ENCODE peak calls at places on chromosome X, in nine cellular contexts. M is NB4; U is glutamatergic neuron; K is heart left ventricle; S is HFFc6; N is GM13977; L is epithelial cell of esophagus; F is astrocyte of the cerebellum; W is CD8-positive, alpha-beta T cell. I is an unnamed sample.

GRCh38 chrX:123807825-123808416 is 51.9 kb upstream of the XIAP start:
- DNase-seq in M (no peak), U (no peak), K (no peak), S (peak), N (no peak), L (no peak), F (no peak), W (no peak), I (no peak)

GRCh38 chrX:136580316-136580715 is 48.3 kb downstream of the VGLL1 start:
- DNase-seq in M (no peak), U (no peak), K (no peak), S (no peak), N (no peak), L (no peak), F (no peak), W (no peak), I (no peak)

GRCh38 chrX:19798423-19798822 is 89.0 kb downstream of the SH3KBP1 start:
- DNase-seq in M (no peak), U (no peak), K (no peak), S (no peak), N (no peak), L (no peak), F (no peak), W (no peak), I (no peak)

GRCh38 chrX:133868250-133868649 is 117.1 kb downstream of the GPC3 start:
- DNase-seq in M (no peak), U (no peak), K (no peak), S (no peak), N (no peak), L (no peak), F (no peak), W (no peak), I (no peak)

GRCh38 chrX:74579597-74580209 is 34.7 kb downstream of the RLIM start:
- DNase-seq in M (no peak), U (no peak), K (no peak), S (no peak), N (no peak), L (no peak), F (peak), W (no peak), I (no peak)

GRCh38 chrX:4925911-4926310 is 1212.5 kb upstream of the PRKX start:
- DNase-seq in M (no peak), U (no peak), K (no peak), S (no peak), N (no peak), L (no peak), F (peak), W (no peak), I (no peak)

GRCh38 chrX:41482153-41482850 is 35.2 kb downstream of the NYX start:
- DNase-seq in M (no peak), U (no peak), K (no peak), S (peak), N (no peak), L (no peak), F (no peak), W (no peak), I (no peak)

GRCh38 chrX:140273921-140274320 is 230.9 kb downstream of the SOX3 start:
- DNase-seq in M (no peak), U (no peak), K (no peak), S (no peak), N (no peak), L (no peak), F (no peak), W (no peak), I (no peak)

GRCh38 chrX:134604701-134605271 is 53.5 kb downstream of the PLAC1 start:
- DNase-seq in M (no peak), U (no peak), K (peak), S (no peak), N (no peak), L (peak), F (no peak), W (no peak), I (no peak)

GRCh38 chrX:145817666-145818521 is at the start of gene SLITRK2:
- DNase-seq in M (no peak), U (peak), K (no peak), S (no peak), N (no peak), L (peak), F (no peak), W (no peak), I (no peak)

GRCh38 chrX:110444996-110445395 is 86.3 kb downstream of the RTL9 start:
- DNase-seq in M (no peak), U (no peak), K (no peak), S (no peak), N (no peak), L (peak), F (no peak), W (no peak), I (no peak)

GRCh38 chrX:130909469-130910136 is 6.6 kb upstream of the ENOX2 start:
- DNase-seq in M (no peak), U (no peak), K (no peak), S (no peak), N (no peak), L (no peak), F (peak), W (no peak), I (no peak)

DNA sequence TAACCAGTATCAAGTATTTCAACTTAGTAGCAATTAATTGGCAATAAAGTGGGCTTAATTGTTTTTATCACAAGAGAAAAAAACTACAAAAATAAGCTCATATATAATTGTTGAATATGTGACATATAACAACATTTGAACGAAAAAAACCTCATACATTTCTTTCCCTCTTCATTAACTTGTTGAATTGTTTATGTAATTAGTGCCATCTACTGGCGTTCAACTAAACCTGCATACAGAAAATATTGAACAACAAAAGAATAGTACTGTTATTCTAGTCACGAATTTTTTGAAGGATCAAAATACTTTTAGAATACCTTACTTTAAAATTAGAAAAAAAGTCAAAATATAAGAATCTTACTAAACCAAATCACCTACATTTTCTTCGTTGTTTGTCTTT is 586.5 kb upstream of the FTHL17 start:
- DNase-seq in M (peak), U (no peak), K (no peak), S (peak), N (peak), L (peak), F (peak), W (no peak), I (no peak)
- TF ChIP-seq CTCF in M (peak), U (peak), K (peak), S (peak), N (peak), L (peak), F (no peak), W (no peak), I (no peak)

DNA sequence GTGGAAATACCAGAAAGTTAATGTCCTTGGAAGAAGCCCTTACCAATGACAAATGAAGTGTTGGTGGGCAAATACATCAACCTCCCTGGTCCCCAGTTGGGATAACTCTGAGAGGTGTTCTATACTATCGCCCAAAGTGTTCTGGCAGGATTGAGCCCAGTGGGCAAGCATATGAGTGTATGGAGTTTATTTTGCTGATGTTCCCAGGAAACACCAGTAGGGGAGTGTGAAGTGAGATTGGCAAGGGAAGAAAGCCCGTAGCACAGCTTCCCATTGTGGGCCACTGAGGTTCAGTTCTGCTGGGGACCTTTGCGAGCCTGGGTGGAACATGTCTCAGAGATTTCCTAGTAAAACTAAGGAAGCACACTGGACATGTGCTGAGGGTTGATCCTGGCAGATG is 65.1 kb downstream of the ARHGAP6 start:
- DNase-seq in M (no peak), U (no peak), K (no peak), S (no peak), N (no peak), L (no peak), F (no peak), W (no peak), I (no peak)
- TF ChIP-seq CTCF in M (no peak), U (no peak), K (no peak), S (no peak), N (no peak), L (no peak), F (no peak), W (no peak), I (no peak)

GRCh38 chrX:24080670-24081069 is 25.9 kb downstream of the EIF2S3 start:
- DNase-seq in M (no peak), U (no peak), K (no peak), S (no peak), N (peak), L (no peak), F (no peak), W (no peak), I (no peak)
- TF ChIP-seq CTCF in M (no peak), U (no peak), K (no peak), S (no peak), N (no peak), L (no peak), F (no peak), W (no peak), I (no peak)

DNA sequence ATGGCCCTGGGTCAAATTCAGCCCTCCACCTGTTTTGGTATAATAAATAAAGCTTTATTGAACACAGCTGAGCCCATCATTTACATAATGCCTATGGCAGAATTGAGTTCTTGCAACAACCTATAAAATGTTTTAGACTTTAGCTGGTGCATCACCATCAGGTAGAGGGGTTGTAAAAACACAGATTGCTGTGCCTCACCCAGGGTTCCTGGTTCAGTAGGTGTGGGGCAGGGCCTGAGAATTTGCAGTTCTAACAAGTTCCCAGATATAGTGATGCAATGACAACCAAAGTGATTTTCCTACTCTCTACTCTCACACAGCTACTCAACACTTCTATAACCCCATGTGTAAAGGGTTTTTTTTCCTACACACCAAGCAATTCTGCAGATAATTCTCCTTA is 120.0 kb upstream of the EGFL6 start:
- DNase-seq in M (no peak), U (no peak), K (no peak), S (no peak), N (no peak), L (no peak), F (no peak), W (no peak), I (no peak)
- TF ChIP-seq CTCF in M (no peak), U (no peak), K (no peak), S (no peak), N (no peak), L (no peak), F (no peak), W (no peak), I (no peak)

GRCh38 chrX:138777230-138777629 is 65.7 kb upstream of the FGF13 start:
- DNase-seq in M (no peak), U (no peak), K (no peak), S (no peak), N (no peak), L (no peak), F (no peak), W (no peak), I (no peak)

GRCh38 chrX:138771042-138771441 is 59.5 kb upstream of the FGF13 start:
- DNase-seq in M (no peak), U (no peak), K (no peak), S (no peak), N (no peak), L (peak), F (no peak), W (no peak), I (no peak)

GRCh38 chrX:138769918-138770317 is 58.4 kb upstream of the FGF13 start:
- DNase-seq in M (no peak), U (no peak), K (no peak), S (no peak), N (no peak), L (no peak), F (no peak), W (no peak), I (no peak)

GRCh38 chrX:138775501-138775900 is 64.0 kb upstream of the FGF13 start:
- DNase-seq in M (peak), U (no peak), K (no peak), S (peak), N (peak), L (peak), F (peak), W (no peak), I (no peak)
- TF ChIP-seq CTCF in M (peak), U (peak), K (peak), S (peak), N (peak), L (peak), F (peak), W (no peak), I (peak)

GRCh38 chrX:68870357-68870756 is 41.5 kb downstream of the EFNB1 start:
- DNase-seq in M (no peak), U (no peak), K (no peak), S (no peak), N (no peak), L (peak), F (no peak), W (no peak), I (no peak)

GRCh38 chrX:68868316-68868715 is 39.5 kb downstream of the EFNB1 start:
- DNase-seq in M (no peak), U (no peak), K (no peak), S (no peak), N (no peak), L (no peak), F (no peak), W (no peak), I (no peak)

GRCh38 chrX:68874076-68874475 is 45.3 kb downstream of the EFNB1 start:
- DNase-seq in M (no peak), U (no peak), K (no peak), S (no peak), N (no peak), L (no peak), F (no peak), W (no peak), I (no peak)

GRCh38 chrX:68868902-68869800 is 40.3 kb downstream of the EFNB1 start:
- DNase-seq in M (no peak), U (no peak), K (no peak), S (no peak), N (no peak), L (no peak), F (no peak), W (no peak), I (no peak)

DNA sequence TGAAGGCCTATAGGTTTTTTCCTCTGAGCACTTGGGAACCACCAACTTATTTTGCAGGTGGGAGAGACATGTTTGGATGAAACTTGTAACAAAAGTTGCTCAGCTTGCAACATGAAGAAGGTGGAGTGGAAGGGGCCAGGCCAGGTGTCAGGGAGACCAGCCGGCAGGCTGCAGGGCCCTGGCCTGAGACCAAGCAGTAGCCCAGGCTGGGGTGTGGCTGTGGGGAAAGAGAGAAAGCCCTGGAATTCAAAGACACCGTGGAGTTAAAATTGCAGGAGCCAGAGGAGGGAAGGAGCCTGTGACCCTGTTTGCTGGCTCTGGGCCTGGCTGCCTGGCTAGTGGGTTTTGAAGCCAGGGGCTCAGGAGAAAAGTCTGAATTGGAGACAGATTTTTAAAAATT is 43.4 kb downstream of the EFNB1 start:
- DNase-seq in M (no peak), U (no peak), K (no peak), S (no peak), N (no peak), L (no peak), F (no peak), W (no peak), I (no peak)
- TF ChIP-seq CTCF in M (no peak), U (no peak), K (no peak), S (no peak), N (no peak), L (no peak), F (no peak), W (no peak), I (no peak)

GRCh38 chrX:45849261-45849660 is 648.6 kb upstream of the DIPK2B start:
- DNase-seq in M (peak), U (no peak), K (no peak), S (peak), N (peak), L (peak), F (peak), W (no peak), I (no peak)
- TF ChIP-seq CTCF in M (peak), U (no peak), K (peak), S (peak), N (peak), L (peak), F (peak), W (peak), I (peak)

I was measured in CD14-positive monocyte.